ENCODE peak calls at places on chromosomes 12 and 14, in six cellular contexts. X is foreskin fibroblast, E is brain microvascular endothelial cell, O is left ventricle myocardium inferior, Z is neural crest cell, M is epithelial cell of esophagus. G is an unnamed sample.
A peak's percentile ranks its signal among the peaks of the same experiment; 100 is the strongest.

GRCh38 chr14:52700701-52701172 is 5.4 kb upstream of the ERO1A start:
- DNase-seq in X (peak; percentile 11), E (no peak), O (no peak), Z (no peak), M (peak; percentile 94), G (no peak)

GRCh38 chr12:119071176-119071575 is 89.8 kb downstream of the SRRM4 start:
- DNase-seq in X (no peak), E (no peak), O (no peak), Z (no peak), M (no peak), G (no peak)

GRCh38 chr12:54984602-54985376 is at the start of gene TESPA1:
- DNase-seq in X (no peak), E (no peak), O (peak; percentile 60), Z (no peak), M (no peak), G (no peak)

GRCh38 chr14:77219591-77219990 is 38.0 kb downstream of the TMEM63C start:
- DNase-seq in X (no peak), E (no peak), O (peak; percentile 31), Z (no peak), M (no peak), G (no peak)

GRCh38 chr12:28114488-28114887 is 75.8 kb upstream of the CCDC91 start:
- DNase-seq in X (no peak), E (no peak), O (no peak), Z (no peak), M (peak; percentile 87), G (no peak)

GRCh38 chr12:442235-442884 is 17.4 kb upstream of the B4GALNT3 start:
- DNase-seq in X (peak; percentile 17), E (peak; percentile 51), O (no peak), Z (peak; percentile 79), M (peak; percentile 57), G (no peak)

GRCh38 chr14:101726295-101726953 is 35.1 kb upstream of the PPP2R5C start:
- DNase-seq in X (no peak), E (no peak), O (no peak), Z (no peak), M (no peak), G (no peak)

GRCh38 chr12:49094104-49094948 is at the start of gene DHH:
- DNase-seq in X (no peak), E (no peak), O (peak; percentile 43), Z (peak; percentile 30), M (no peak), G (no peak)

GRCh38 chr12:123001467-123001866 is 21.0 kb downstream of the ARL6IP4 start:
- DNase-seq in X (no peak), E (no peak), O (no peak), Z (no peak), M (no peak), G (no peak)

GRCh38 chr12:76025601-76026575 is 5.7 kb downstream of the PHLDA1 start:
- DNase-seq in X (peak; percentile 71), E (peak; percentile 59), O (no peak), Z (no peak), M (peak; percentile 52), G (no peak)

GRCh38 chr12:44817687-44818086 is 58.4 kb downstream of the NELL2 start:
- DNase-seq in X (no peak), E (no peak), O (no peak), Z (no peak), M (no peak), G (no peak)

GRCh38 chr14:94581127-94581999 is at the start of gene SERPINA5:
- DNase-seq in X (peak; percentile 36), E (peak; percentile 62), O (peak; percentile 55), Z (peak; percentile 41), M (no peak), G (no peak)

GRCh38 chr12:101671157-101671791 is 26.2 kb upstream of the CHPT1 start:
- DNase-seq in X (no peak), E (no peak), O (peak; percentile 17), Z (no peak), M (no peak), G (no peak)

GRCh38 chr12:128920468-128920867 is 67.2 kb downstream of the GLT1D1 start:
- DNase-seq in X (peak; percentile 17), E (peak; percentile 4), O (no peak), Z (no peak), M (peak; percentile 29), G (no peak)

GRCh38 chr14:50156111-50156510 is 39.7 kb upstream of the VCPKMT start:
- DNase-seq in X (no peak), E (no peak), O (no peak), Z (no peak), M (peak; percentile 24), G (no peak)

GRCh38 chr12:59904874-59905521 is 309.2 kb downstream of the SLC16A7 start:
- DNase-seq in X (peak; percentile 89), E (peak; percentile 47), O (no peak), Z (no peak), M (no peak), G (peak; percentile 83)

GRCh38 chr12:129902371-129903091 is 1.3 kb downstream of the TMEM132D start:
- DNase-seq in X (no peak), E (no peak), O (no peak), Z (no peak), M (no peak), G (no peak)

GRCh38 chr14:42011221-42011620 is 404.5 kb downstream of the LRFN5 start:
- DNase-seq in X (no peak), E (no peak), O (no peak), Z (no peak), M (no peak), G (no peak)

GRCh38 chr12:105386431-105386830 is 55.9 kb downstream of the C12orf75 start:
- DNase-seq in X (no peak), E (no peak), O (no peak), Z (no peak), M (no peak), G (no peak)

GRCh38 chr12:105382771-105383632 is 52.5 kb downstream of the C12orf75 start:
- DNase-seq in X (peak; percentile 80), E (peak; percentile 63), O (no peak), Z (peak; percentile 14), M (peak; percentile 75), G (peak; percentile 37)

GRCh38 chr12:105378821-105379400 is 48.4 kb downstream of the C12orf75 start:
- DNase-seq in X (no peak), E (no peak), O (no peak), Z (peak; percentile 9), M (no peak), G (no peak)

GRCh38 chr12:105385141-105385540 is 54.6 kb downstream of the C12orf75 start:
- DNase-seq in X (no peak), E (no peak), O (no peak), Z (no peak), M (peak; percentile 56), G (no peak)

DNA sequence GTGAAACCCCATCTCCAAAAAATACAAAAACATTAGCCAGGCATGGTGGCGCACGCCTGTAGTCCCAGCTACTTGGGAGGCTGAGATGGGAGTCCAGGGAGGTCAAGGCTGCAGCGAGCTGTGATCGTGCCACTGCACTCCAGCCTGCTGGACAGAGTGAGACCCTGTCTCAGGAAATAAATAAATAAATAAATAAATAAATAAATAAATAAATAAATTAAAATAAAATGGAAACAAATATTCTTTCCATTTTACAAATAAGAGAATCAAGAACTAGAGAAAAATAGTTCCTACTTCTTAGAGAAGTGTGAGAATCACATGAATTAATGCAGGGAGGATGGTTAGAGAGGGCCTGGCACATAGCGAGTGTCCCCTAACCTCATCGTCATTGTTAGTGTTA is 53.7 kb downstream of the C12orf75 start:
- DNase-seq in X (no peak), E (no peak), O (no peak), Z (no peak), M (no peak), G (no peak)
- TF ChIP-seq CTCF in X (no peak), E (no peak), O (no peak), Z (no peak), M (no peak), G (no peak)

DNA sequence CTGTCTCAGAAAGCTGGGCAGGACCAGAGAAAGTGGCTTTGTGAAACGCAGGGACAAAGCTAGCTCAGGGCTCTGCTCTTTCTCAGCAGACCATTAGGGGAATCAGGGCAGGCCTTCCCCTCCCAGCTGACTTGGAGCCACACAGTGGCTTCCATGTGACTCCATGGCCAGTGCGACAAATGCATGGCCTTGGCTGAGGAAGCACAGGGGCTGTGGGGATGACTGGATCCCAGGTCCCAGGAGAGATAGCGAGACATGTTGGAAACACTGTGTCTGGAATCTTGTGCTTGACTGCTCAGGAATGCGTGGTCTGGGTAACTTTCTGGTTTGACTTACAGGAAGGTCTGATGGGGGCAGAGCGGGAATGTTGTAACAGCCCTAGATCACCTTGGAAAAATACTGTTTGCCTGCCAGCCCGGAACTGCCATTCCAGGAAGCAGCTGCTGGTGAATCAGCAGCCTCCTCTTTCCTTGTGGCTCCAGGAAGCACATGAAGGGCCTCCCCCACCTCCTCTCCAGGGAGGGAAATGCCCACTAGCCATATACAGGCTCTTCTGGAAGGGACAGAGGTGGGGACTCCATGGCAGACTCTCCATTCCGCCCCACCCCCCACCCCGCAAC is 133.5 kb upstream of the HIF1A start:
- DNase-seq in X (peak; percentile 99), E (peak; percentile 96), O (peak; percentile 51), Z (no peak), M (peak; percentile 98), G (peak; percentile 97)
- TF ChIP-seq CTCF in X (no peak), E (peak; percentile 21), O (no peak), Z (no peak), M (no peak), G (peak; percentile 4)

DNA sequence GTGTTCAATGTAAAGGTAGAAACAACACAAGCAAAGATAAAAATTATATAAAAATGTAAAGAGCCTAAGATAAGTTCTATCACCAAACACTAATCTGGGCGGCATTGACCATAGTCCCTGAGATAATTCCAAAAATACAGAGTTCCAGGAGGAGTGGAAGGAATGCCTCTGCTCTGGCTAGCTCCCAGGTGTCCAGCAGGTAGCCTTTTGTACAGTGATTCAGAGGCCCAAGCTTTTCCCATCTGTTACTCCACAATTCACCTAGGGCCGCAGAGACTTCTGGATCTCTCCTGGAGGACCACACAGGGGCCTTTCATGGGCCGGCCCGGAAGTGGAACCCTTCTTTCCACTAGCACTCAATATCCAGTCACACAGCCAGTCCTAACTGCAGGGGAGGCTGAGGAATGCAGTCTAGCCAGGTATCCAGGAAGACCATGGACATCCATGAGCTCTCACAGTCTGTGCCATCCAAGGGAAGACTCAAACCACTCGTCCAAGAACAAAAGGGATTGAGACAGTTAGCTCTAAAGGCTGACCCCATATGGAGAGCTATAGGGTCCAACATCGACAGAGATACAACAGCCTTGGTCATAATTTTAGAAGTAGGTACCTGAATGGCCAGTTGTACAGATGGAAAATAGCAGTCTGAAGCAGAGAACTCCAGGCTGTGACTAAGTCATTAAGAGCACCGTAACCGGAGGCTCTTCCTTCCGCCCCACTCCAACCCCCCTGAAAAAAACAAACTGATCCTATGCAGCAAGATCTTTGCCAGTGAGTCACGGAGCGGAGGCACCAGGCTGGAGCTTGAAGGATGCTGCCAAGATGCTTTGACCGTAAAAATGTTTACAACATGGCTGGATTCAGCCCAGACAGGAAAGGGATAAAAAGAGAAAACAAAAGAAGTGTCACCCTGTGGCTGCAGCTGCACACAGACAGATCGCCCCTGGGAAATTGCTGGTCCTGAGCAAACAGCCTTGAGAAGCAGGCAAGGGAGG is 204.8 kb downstream of the NUAK1 start:
- DNase-seq in X (peak; percentile 96), E (peak; percentile 95), O (no peak), Z (no peak), M (peak; percentile 98), G (peak; percentile 93)
- TF ChIP-seq CTCF in X (no peak), E (no peak), O (no peak), Z (no peak), M (no peak), G (no peak)

DNA sequence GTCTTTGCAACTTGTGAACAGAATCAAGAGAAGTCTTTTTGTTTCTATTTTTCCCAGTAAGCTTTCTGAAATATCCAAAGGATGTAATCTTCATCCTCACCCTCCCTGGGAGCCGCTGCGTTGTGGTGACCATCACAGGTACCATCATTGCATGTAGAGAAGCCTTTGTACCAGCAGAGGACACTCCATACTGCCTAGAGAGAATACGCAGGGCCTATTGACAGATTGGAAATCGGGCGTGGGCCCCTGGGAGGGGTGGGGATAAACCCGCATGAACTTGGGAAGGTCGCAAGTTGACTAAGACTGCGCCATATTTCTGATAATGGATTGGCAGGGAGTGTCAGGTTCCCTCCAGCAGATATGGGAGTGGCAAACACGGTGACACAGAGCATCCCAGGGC is 12.7 kb downstream of the KRT1 start:
- DNase-seq in X (no peak), E (no peak), O (no peak), Z (no peak), M (no peak), G (no peak)
- TF ChIP-seq CTCF in X (no peak), E (peak; percentile 57), O (peak; percentile 50), Z (no peak), M (peak; percentile 23), G (peak; percentile 37)

G was measured in AG09309.